ENCODE peak calls at places on chromosome X, in four cellular contexts. One of them, this sample, is unnamed.
A peak's percentile ranks its signal among the peaks of the same experiment; 100 is the strongest.

GRCh38 chrX:103098488-103098887 is 5.5 kb upstream of the NXF3 start:
- DNase-seq in neural progenitor cell: no peak
- DNase-seq in lower leg skin: no peak
- DNase-seq in astrocyte of the spinal cord: no peak
- DNase-seq in this sample: no peak

GRCh38 chrX:112043997-112044396 is 38.6 kb downstream of the TRPC5 start:
- DNase-seq in lower leg skin: no peak
- DNase-seq in neural progenitor cell: peak; percentile 64
- DNase-seq in astrocyte of the spinal cord: no peak
- DNase-seq in this sample: peak; percentile 22

GRCh38 chrX:9928083-9928482 is 39.1 kb upstream of the CLDN34 start:
- DNase-seq in lower leg skin: no peak
- DNase-seq in astrocyte of the spinal cord: peak; percentile 10
- DNase-seq in neural progenitor cell: peak; percentile 86
- DNase-seq in this sample: no peak

GRCh38 chrX:40579880-40580536 is 762 bp upstream of the ATP6AP2 start:
- DNase-seq in lower leg skin: no peak
- DNase-seq in astrocyte of the spinal cord: peak; percentile 5
- DNase-seq in neural progenitor cell: no peak
- DNase-seq in this sample: peak; percentile 2

GRCh38 chrX:630007-630921 is at the start of gene SHOX:
- DNase-seq in astrocyte of the spinal cord: no peak
- DNase-seq in lower leg skin: peak; percentile 13
- DNase-seq in neural progenitor cell: peak; percentile 44
- DNase-seq in this sample: no peak

GRCh38 chrX:156001667-156002021 is 4.1 kb downstream of the IL9R start:
- DNase-seq in astrocyte of the spinal cord: no peak
- DNase-seq in lower leg skin: no peak
- DNase-seq in neural progenitor cell: no peak
- DNase-seq in this sample: no peak

GRCh38 chrX:1483843-1484637 is 31.3 kb upstream of the ASMTL start:
- DNase-seq in lower leg skin: no peak
- DNase-seq in astrocyte of the spinal cord: no peak
- DNase-seq in neural progenitor cell: no peak
- DNase-seq in this sample: no peak

GRCh38 chrX:51955200-51955599 is 61.8 kb downstream of the MAGED1 start:
- DNase-seq in astrocyte of the spinal cord: no peak
- DNase-seq in lower leg skin: no peak
- DNase-seq in neural progenitor cell: no peak
- DNase-seq in this sample: peak; percentile 65

GRCh38 chrX:80812176-80812575 is 2.5 kb upstream of the BRWD3 start:
- DNase-seq in neural progenitor cell: peak; percentile 56
- DNase-seq in lower leg skin: peak; percentile 23
- DNase-seq in astrocyte of the spinal cord: peak; percentile 47
- DNase-seq in this sample: peak; percentile 22

GRCh38 chrX:151754641-151755215 is 20.2 kb downstream of the CNGA2 start:
- DNase-seq in astrocyte of the spinal cord: peak; percentile 53
- DNase-seq in lower leg skin: no peak
- DNase-seq in neural progenitor cell: no peak
- DNase-seq in this sample: peak; percentile 45

GRCh38 chrX:130109429-130110378 is 593 bp downstream of the ELF4 start:
- DNase-seq in astrocyte of the spinal cord: no peak
- DNase-seq in neural progenitor cell: peak; percentile 30
- DNase-seq in lower leg skin: no peak
- DNase-seq in this sample: no peak

GRCh38 chrX:148459343-148459742 is 41.1 kb upstream of the AFF2 start:
- DNase-seq in lower leg skin: no peak
- DNase-seq in astrocyte of the spinal cord: no peak
- DNase-seq in neural progenitor cell: no peak
- DNase-seq in this sample: no peak

GRCh38 chrX:15500497-15500966 is at the start of gene BMX:
- DNase-seq in neural progenitor cell: no peak
- DNase-seq in astrocyte of the spinal cord: no peak
- DNase-seq in lower leg skin: no peak
- DNase-seq in this sample: no peak

GRCh38 chrX:53288173-53288572 is 6.8 kb upstream of the IQSEC2 start:
- DNase-seq in neural progenitor cell: peak; percentile 84
- DNase-seq in astrocyte of the spinal cord: peak; percentile 23
- DNase-seq in lower leg skin: no peak
- DNase-seq in this sample: no peak

GRCh38 chrX:118272237-118272636 is 73.7 kb upstream of the WDR44 start:
- DNase-seq in neural progenitor cell: no peak
- DNase-seq in astrocyte of the spinal cord: peak; percentile 26
- DNase-seq in lower leg skin: no peak
- DNase-seq in this sample: peak; percentile 46

GRCh38 chrX:81286608-81287007 is 84.7 kb downstream of the SH3BGRL start:
- DNase-seq in astrocyte of the spinal cord: no peak
- DNase-seq in lower leg skin: no peak
- DNase-seq in neural progenitor cell: no peak
- DNase-seq in this sample: no peak

GRCh38 chrX:75603833-75604232 is 81.0 kb upstream of the ZDHHC15 start:
- DNase-seq in lower leg skin: no peak
- DNase-seq in astrocyte of the spinal cord: peak; percentile 12
- DNase-seq in neural progenitor cell: peak; percentile 33
- DNase-seq in this sample: peak; percentile 28

GRCh38 chrX:150569155-150569477 is 695 bp downstream of the MTM1 start:
- DNase-seq in astrocyte of the spinal cord: peak; percentile 28
- DNase-seq in neural progenitor cell: no peak
- DNase-seq in lower leg skin: no peak
- DNase-seq in this sample: no peak

GRCh38 chrX:38965883-38966282 is 164.6 kb downstream of the MID1IP1 start:
- DNase-seq in astrocyte of the spinal cord: no peak
- DNase-seq in neural progenitor cell: peak; percentile 74
- DNase-seq in lower leg skin: no peak
- DNase-seq in this sample: no peak

DNA sequence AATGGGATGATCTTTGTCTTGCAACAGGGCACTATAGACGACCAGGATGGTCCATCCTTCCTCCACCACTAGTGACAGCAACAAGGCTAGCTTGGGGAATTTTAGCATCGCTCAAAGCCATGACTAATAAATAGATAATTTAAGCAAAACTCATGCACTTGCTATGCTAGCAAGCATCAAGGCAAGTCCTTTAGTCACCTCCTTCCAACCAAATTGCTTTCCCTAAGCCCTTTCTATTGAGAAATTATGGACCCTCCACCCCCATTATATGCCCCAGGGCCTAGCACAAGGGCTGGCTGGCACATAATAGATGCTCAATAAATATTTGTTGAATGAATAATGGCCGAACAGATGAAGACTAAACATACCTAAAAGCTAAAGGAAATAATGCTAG is 28.6 kb downstream of the SLC16A2 start:
- DNase-seq in neural progenitor cell: no peak
- DNase-seq in lower leg skin: no peak
- DNase-seq in astrocyte of the spinal cord: peak; percentile 60
- DNase-seq in this sample: peak; percentile 85
- H3K4me3 ChIP-seq in neural progenitor cell: no peak overlapping the region
- H3K4me3 ChIP-seq in lower leg skin: no peak overlapping the region
- H3K4me3 ChIP-seq in astrocyte of the spinal cord: no peak overlapping the region
- H3K4me3 ChIP-seq in this sample: no peak overlapping the region

DNA sequence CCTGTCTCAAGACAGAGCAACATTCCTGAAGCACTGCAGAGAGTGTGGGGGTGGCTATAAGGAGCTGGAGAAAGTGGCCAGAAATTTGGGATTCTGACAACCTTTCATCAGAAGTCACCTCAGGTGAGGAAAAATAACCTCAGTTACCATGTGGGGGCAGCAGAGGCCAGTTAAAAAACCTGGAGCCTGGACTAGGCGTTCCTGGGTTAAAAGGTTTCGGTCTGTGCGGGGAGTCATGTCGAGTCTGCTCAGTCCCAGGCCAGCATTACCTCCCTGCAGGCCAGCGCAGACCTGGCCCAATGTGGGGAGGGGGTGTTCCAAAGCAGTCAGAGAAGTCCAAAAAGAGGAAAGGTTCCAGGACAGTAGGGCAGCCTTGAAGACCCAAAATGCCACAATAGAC is 10.9 kb upstream of the NALF2 start:
- DNase-seq in astrocyte of the spinal cord: no peak
- DNase-seq in lower leg skin: no peak
- DNase-seq in neural progenitor cell: peak; percentile 69
- DNase-seq in this sample: peak; percentile 36
- TF ChIP-seq CTCF in astrocyte of the spinal cord: peak; percentile 12
- TF ChIP-seq CTCF in lower leg skin: no peak
- TF ChIP-seq CTCF in neural progenitor cell: peak; percentile 62
- TF ChIP-seq CTCF in this sample: peak; percentile 35

DNA sequence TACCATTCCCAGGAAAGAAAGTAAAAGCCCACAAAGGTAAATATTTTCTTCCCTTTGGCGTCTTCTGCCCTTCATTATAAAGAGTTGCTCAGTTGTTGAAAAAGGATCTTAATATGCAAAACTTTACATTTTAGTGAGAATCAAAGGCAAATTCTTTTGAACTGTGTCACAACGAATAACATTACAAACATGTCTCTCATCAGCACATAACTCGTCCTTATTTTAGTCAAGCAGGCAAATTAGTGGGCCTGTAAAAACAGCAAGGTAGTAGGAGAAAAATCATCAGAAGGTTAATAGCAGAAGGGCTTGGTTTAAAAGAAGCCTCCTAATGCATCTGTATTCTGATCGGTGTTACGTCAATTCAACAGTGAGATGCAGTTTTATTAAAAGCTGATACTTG is 647.3 kb upstream of the DIPK2B start:
- DNase-seq in neural progenitor cell: no peak
- DNase-seq in lower leg skin: no peak
- DNase-seq in astrocyte of the spinal cord: no peak
- DNase-seq in this sample: no peak
- H3K4me3 ChIP-seq in neural progenitor cell: no peak overlapping the region
- H3K4me3 ChIP-seq in lower leg skin: no peak overlapping the region
- H3K4me3 ChIP-seq in astrocyte of the spinal cord: no peak overlapping the region
- H3K4me3 ChIP-seq in this sample: peak overlapping the region; percentile 27

GRCh38 chrX:31132803-31133202 is 61.0 kb upstream of the FTHL17 start:
- DNase-seq in neural progenitor cell: peak; percentile 28
- DNase-seq in astrocyte of the spinal cord: no peak
- DNase-seq in lower leg skin: no peak
- DNase-seq in this sample: no peak
- TF ChIP-seq CTCF in neural progenitor cell: no peak
- TF ChIP-seq CTCF in astrocyte of the spinal cord: no peak
- TF ChIP-seq CTCF in lower leg skin: no peak
- TF ChIP-seq CTCF in this sample: no peak

GRCh38 chrX:94914235-94914634 is 1240.2 kb downstream of the FAM133A start:
- DNase-seq in astrocyte of the spinal cord: no peak
- DNase-seq in neural progenitor cell: peak; percentile 2
- DNase-seq in lower leg skin: no peak
- DNase-seq in this sample: no peak
- H3K4me3 ChIP-seq in astrocyte of the spinal cord: no peak overlapping the region
- H3K4me3 ChIP-seq in neural progenitor cell: no peak overlapping the region
- H3K4me3 ChIP-seq in lower leg skin: no peak overlapping the region
- H3K4me3 ChIP-seq in this sample: no peak overlapping the region

GRCh38 chrX:132676561-132677186 is 187.8 kb upstream of the MBNL3 start:
- DNase-seq in lower leg skin: no peak
- DNase-seq in astrocyte of the spinal cord: no peak
- DNase-seq in neural progenitor cell: peak; percentile 31
- DNase-seq in this sample: peak; percentile 4
- TF ChIP-seq CTCF in lower leg skin: no peak
- TF ChIP-seq CTCF in astrocyte of the spinal cord: no peak
- TF ChIP-seq CTCF in neural progenitor cell: peak; percentile 28
- TF ChIP-seq CTCF in this sample: peak; percentile 32

GRCh38 chrX:17033225-17033624 is 86.8 kb downstream of the REPS2 start:
- DNase-seq in lower leg skin: no peak
- DNase-seq in astrocyte of the spinal cord: no peak
- DNase-seq in neural progenitor cell: no peak
- DNase-seq in this sample: no peak

GRCh38 chrX:17031827-17032226 is 85.4 kb downstream of the REPS2 start:
- DNase-seq in lower leg skin: no peak
- DNase-seq in neural progenitor cell: no peak
- DNase-seq in astrocyte of the spinal cord: no peak
- DNase-seq in this sample: no peak

GRCh38 chrX:17030580-17031285 is 84.3 kb downstream of the REPS2 start:
- DNase-seq in astrocyte of the spinal cord: peak; percentile 76
- DNase-seq in neural progenitor cell: no peak
- DNase-seq in lower leg skin: no peak
- DNase-seq in this sample: no peak

GRCh38 chrX:17030092-17030491 is 83.6 kb downstream of the REPS2 start:
- DNase-seq in astrocyte of the spinal cord: no peak
- DNase-seq in lower leg skin: no peak
- DNase-seq in neural progenitor cell: no peak
- DNase-seq in this sample: no peak

GRCh38 chrX:17032351-17032750 is 85.9 kb downstream of the REPS2 start:
- DNase-seq in neural progenitor cell: no peak
- DNase-seq in lower leg skin: no peak
- DNase-seq in astrocyte of the spinal cord: peak; percentile 91
- DNase-seq in this sample: peak; percentile 50
- H3K4me3 ChIP-seq in neural progenitor cell: no peak overlapping the region
- H3K4me3 ChIP-seq in lower leg skin: no peak overlapping the region
- H3K4me3 ChIP-seq in astrocyte of the spinal cord: no peak overlapping the region
- H3K4me3 ChIP-seq in this sample: no peak overlapping the region